ENCODE peak calls at places on chromosomes 12 and 14, in nine cellular contexts. One of them, this sample, is unnamed.

GRCh38 chr12:4069046-4070010 is 196.1 kb upstream of the PARP11 start:
- DNase-seq in kidney epithelial cell: no peak
- DNase-seq in choroid plexus epithelial cell: peak; percentile 26
- DNase-seq in PC-3: no peak
- DNase-seq in pancreas: no peak
- DNase-seq in neural progenitor cell: no peak
- DNase-seq in GM23338: no peak
- DNase-seq in cardiac fibroblast: no peak
- DNase-seq in left ventricle myocardium inferior: no peak
- DNase-seq in this sample: no peak

GRCh38 chr14:29805415-29806123 is 122.1 kb downstream of the PRKD1 start:
- DNase-seq in pancreas: peak; percentile 84
- DNase-seq in cardiac fibroblast: peak; percentile 91
- DNase-seq in choroid plexus epithelial cell: peak; percentile 99
- DNase-seq in left ventricle myocardium inferior: peak; percentile 58
- DNase-seq in neural progenitor cell: no peak
- DNase-seq in PC-3: peak; percentile 52
- DNase-seq in kidney epithelial cell: peak; percentile 76
- DNase-seq in GM23338: no peak
- DNase-seq in this sample: peak; percentile 30

GRCh38 chr14:101130861-101131260 is 227.3 kb upstream of the RTL1 start:
- DNase-seq in cardiac fibroblast: no peak
- DNase-seq in left ventricle myocardium inferior: no peak
- DNase-seq in neural progenitor cell: peak; percentile 2
- DNase-seq in pancreas: no peak
- DNase-seq in kidney epithelial cell: no peak
- DNase-seq in GM23338: no peak
- DNase-seq in PC-3: no peak
- DNase-seq in choroid plexus epithelial cell: no peak
- DNase-seq in this sample: no peak

GRCh38 chr14:105091335-105092123 is 26.3 kb upstream of the GPR132 start:
- DNase-seq in left ventricle myocardium inferior: peak; percentile 84
- DNase-seq in pancreas: peak; percentile 92
- DNase-seq in cardiac fibroblast: no peak
- DNase-seq in choroid plexus epithelial cell: no peak
- DNase-seq in GM23338: no peak
- DNase-seq in neural progenitor cell: no peak
- DNase-seq in PC-3: peak; percentile 92
- DNase-seq in kidney epithelial cell: no peak
- DNase-seq in this sample: peak; percentile 82

GRCh38 chr12:124827588-124828184 is 36.0 kb downstream of the SCARB1 start:
- DNase-seq in neural progenitor cell: no peak
- DNase-seq in choroid plexus epithelial cell: no peak
- DNase-seq in pancreas: no peak
- DNase-seq in PC-3: peak; percentile 51
- DNase-seq in left ventricle myocardium inferior: no peak
- DNase-seq in kidney epithelial cell: no peak
- DNase-seq in GM23338: no peak
- DNase-seq in cardiac fibroblast: no peak
- DNase-seq in this sample: no peak

GRCh38 chr12:6996040-6996441 is 22.2 kb downstream of the LPCAT3 start:
- DNase-seq in neural progenitor cell: peak; percentile 11
- DNase-seq in kidney epithelial cell: no peak
- DNase-seq in pancreas: no peak
- DNase-seq in PC-3: peak; percentile 14
- DNase-seq in GM23338: no peak
- DNase-seq in left ventricle myocardium inferior: no peak
- DNase-seq in choroid plexus epithelial cell: peak; percentile 60
- DNase-seq in cardiac fibroblast: peak; percentile 59
- DNase-seq in this sample: no peak

GRCh38 chr12:85626782-85627171 is 209.4 kb downstream of the RASSF9 start:
- DNase-seq in GM23338: no peak
- DNase-seq in cardiac fibroblast: peak; percentile 1
- DNase-seq in left ventricle myocardium inferior: no peak
- DNase-seq in neural progenitor cell: no peak
- DNase-seq in kidney epithelial cell: no peak
- DNase-seq in pancreas: no peak
- DNase-seq in choroid plexus epithelial cell: no peak
- DNase-seq in PC-3: no peak
- DNase-seq in this sample: no peak

GRCh38 chr14:28751467-28752058 is 15.0 kb upstream of the FOXG1 start:
- DNase-seq in choroid plexus epithelial cell: peak; percentile 82
- DNase-seq in PC-3: peak; percentile 81
- DNase-seq in neural progenitor cell: peak; percentile 85
- DNase-seq in left ventricle myocardium inferior: no peak
- DNase-seq in pancreas: peak; percentile 31
- DNase-seq in kidney epithelial cell: no peak
- DNase-seq in cardiac fibroblast: peak; percentile 74
- DNase-seq in GM23338: peak; percentile 88
- DNase-seq in this sample: no peak

GRCh38 chr14:53742226-53742607 is 214.4 kb downstream of the BMP4 start:
- DNase-seq in left ventricle myocardium inferior: no peak
- DNase-seq in neural progenitor cell: peak; percentile 59
- DNase-seq in choroid plexus epithelial cell: no peak
- DNase-seq in PC-3: no peak
- DNase-seq in cardiac fibroblast: peak; percentile 2
- DNase-seq in GM23338: peak; percentile 58
- DNase-seq in pancreas: no peak
- DNase-seq in kidney epithelial cell: no peak
- DNase-seq in this sample: no peak

GRCh38 chr12:43293396-43293795 is 258.6 kb downstream of the ADAMTS20 start:
- DNase-seq in choroid plexus epithelial cell: peak; percentile 65
- DNase-seq in GM23338: no peak
- DNase-seq in PC-3: no peak
- DNase-seq in cardiac fibroblast: peak; percentile 65
- DNase-seq in kidney epithelial cell: no peak
- DNase-seq in left ventricle myocardium inferior: no peak
- DNase-seq in pancreas: no peak
- DNase-seq in neural progenitor cell: no peak
- DNase-seq in this sample: no peak

GRCh38 chr12:22415342-22416309 is 81.1 kb upstream of the ST8SIA1 start:
- DNase-seq in left ventricle myocardium inferior: no peak
- DNase-seq in kidney epithelial cell: no peak
- DNase-seq in PC-3: peak; percentile 94
- DNase-seq in GM23338: no peak
- DNase-seq in cardiac fibroblast: no peak
- DNase-seq in pancreas: peak; percentile 39
- DNase-seq in choroid plexus epithelial cell: no peak
- DNase-seq in neural progenitor cell: no peak
- DNase-seq in this sample: no peak

GRCh38 chr14:72416892-72417291 is 477.0 kb downstream of the DPF3 start:
- DNase-seq in kidney epithelial cell: no peak
- DNase-seq in PC-3: peak; percentile 47
- DNase-seq in choroid plexus epithelial cell: no peak
- DNase-seq in neural progenitor cell: no peak
- DNase-seq in cardiac fibroblast: no peak
- DNase-seq in pancreas: no peak
- DNase-seq in left ventricle myocardium inferior: no peak
- DNase-seq in GM23338: no peak
- DNase-seq in this sample: no peak

GRCh38 chr12:52867636-52868035 is 18.8 kb upstream of the KRT78 start:
- DNase-seq in PC-3: no peak
- DNase-seq in cardiac fibroblast: no peak
- DNase-seq in kidney epithelial cell: no peak
- DNase-seq in neural progenitor cell: no peak
- DNase-seq in choroid plexus epithelial cell: no peak
- DNase-seq in pancreas: no peak
- DNase-seq in GM23338: peak; percentile 54
- DNase-seq in left ventricle myocardium inferior: peak; percentile 73
- DNase-seq in this sample: peak; percentile 78

GRCh38 chr12:46661161-46661845 is 164.5 kb downstream of the SLC38A4 start:
- DNase-seq in pancreas: peak; percentile 29
- DNase-seq in neural progenitor cell: peak; percentile 76
- DNase-seq in PC-3: peak; percentile 80
- DNase-seq in kidney epithelial cell: peak; percentile 55
- DNase-seq in cardiac fibroblast: peak; percentile 96
- DNase-seq in choroid plexus epithelial cell: peak; percentile 97
- DNase-seq in GM23338: peak; percentile 80
- DNase-seq in left ventricle myocardium inferior: no peak
- DNase-seq in this sample: no peak

GRCh38 chr14:91396959-91397815 is 20.4 kb downstream of the CCDC88C start:
- DNase-seq in cardiac fibroblast: no peak
- DNase-seq in left ventricle myocardium inferior: no peak
- DNase-seq in choroid plexus epithelial cell: no peak
- DNase-seq in GM23338: peak; percentile 72
- DNase-seq in pancreas: peak; percentile 52
- DNase-seq in neural progenitor cell: no peak
- DNase-seq in PC-3: no peak
- DNase-seq in kidney epithelial cell: no peak
- DNase-seq in this sample: no peak

GRCh38 chr12:42372154-42372791 is 46.3 kb downstream of the PPHLN1 start:
- DNase-seq in cardiac fibroblast: peak; percentile 67
- DNase-seq in neural progenitor cell: peak; percentile 73
- DNase-seq in left ventricle myocardium inferior: no peak
- DNase-seq in kidney epithelial cell: no peak
- DNase-seq in pancreas: no peak
- DNase-seq in PC-3: peak; percentile 82
- DNase-seq in GM23338: peak; percentile 85
- DNase-seq in choroid plexus epithelial cell: peak; percentile 62
- DNase-seq in this sample: no peak

GRCh38 chr12:14828896-14829295 is 14.4 kb downstream of the ART4 start:
- DNase-seq in pancreas: no peak
- DNase-seq in neural progenitor cell: peak; percentile 12
- DNase-seq in kidney epithelial cell: no peak
- DNase-seq in left ventricle myocardium inferior: no peak
- DNase-seq in cardiac fibroblast: peak; percentile 50
- DNase-seq in GM23338: peak; percentile 53
- DNase-seq in choroid plexus epithelial cell: peak; percentile 77
- DNase-seq in PC-3: no peak
- DNase-seq in this sample: no peak

GRCh38 chr12:101552277-101552676 is 42.5 kb upstream of the MYBPC1 start:
- DNase-seq in neural progenitor cell: no peak
- DNase-seq in GM23338: no peak
- DNase-seq in PC-3: peak; percentile 20
- DNase-seq in kidney epithelial cell: no peak
- DNase-seq in cardiac fibroblast: peak; percentile 38
- DNase-seq in left ventricle myocardium inferior: no peak
- DNase-seq in choroid plexus epithelial cell: peak; percentile 83
- DNase-seq in pancreas: no peak
- DNase-seq in this sample: no peak

GRCh38 chr14:22185191-22185590 is 403.8 kb downstream of the DAD1 start:
- DNase-seq in pancreas: no peak
- DNase-seq in GM23338: no peak
- DNase-seq in cardiac fibroblast: peak; percentile 35
- DNase-seq in kidney epithelial cell: no peak
- DNase-seq in neural progenitor cell: no peak
- DNase-seq in PC-3: no peak
- DNase-seq in left ventricle myocardium inferior: no peak
- DNase-seq in choroid plexus epithelial cell: peak; percentile 77
- DNase-seq in this sample: no peak

GRCh38 chr12:51025748-51026654 is at the start of gene SLC11A2:
- DNase-seq in kidney epithelial cell: peak; percentile 75
- DNase-seq in left ventricle myocardium inferior: peak; percentile 96
- DNase-seq in cardiac fibroblast: peak; percentile 93
- DNase-seq in pancreas: peak; percentile 96
- DNase-seq in choroid plexus epithelial cell: peak; percentile 94
- DNase-seq in GM23338: peak; percentile 99
- DNase-seq in PC-3: peak; percentile 94
- DNase-seq in neural progenitor cell: peak; percentile 98
- DNase-seq in this sample: peak; percentile 96
- TF ChIP-seq CTCF in kidney epithelial cell: no peak
- TF ChIP-seq CTCF in left ventricle myocardium inferior: no peak
- TF ChIP-seq CTCF in cardiac fibroblast: no peak
- TF ChIP-seq CTCF in pancreas: no peak
- TF ChIP-seq CTCF in choroid plexus epithelial cell: no peak
- TF ChIP-seq CTCF in GM23338: no peak
- TF ChIP-seq CTCF in PC-3: no peak
- TF ChIP-seq CTCF in neural progenitor cell: peak; percentile 10
- TF ChIP-seq CTCF in this sample: no peak

DNA sequence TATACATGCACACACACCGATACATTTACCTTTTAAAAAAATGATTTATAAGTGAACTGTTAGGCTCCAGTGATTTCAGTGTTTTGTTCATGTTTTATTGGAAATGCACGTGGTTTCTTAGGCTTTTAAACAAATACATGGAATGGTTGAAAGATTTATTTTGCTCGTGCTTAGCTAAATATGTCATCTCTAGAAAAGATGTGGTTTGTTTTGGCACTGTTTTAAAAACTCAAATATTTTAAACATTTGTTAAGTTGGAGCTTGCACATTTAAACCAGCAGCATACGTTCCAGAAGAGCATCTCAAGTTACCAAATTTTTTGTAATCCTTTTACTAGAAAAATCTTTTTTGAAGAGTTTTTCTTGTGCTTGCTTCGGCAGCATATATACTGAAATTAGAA is 44.5 kb downstream of the FOXA1 start:
- DNase-seq in GM23338: no peak
- DNase-seq in pancreas: no peak
- DNase-seq in cardiac fibroblast: peak; percentile 44
- DNase-seq in PC-3: peak; percentile 82
- DNase-seq in kidney epithelial cell: no peak
- DNase-seq in left ventricle myocardium inferior: no peak
- DNase-seq in neural progenitor cell: no peak
- DNase-seq in choroid plexus epithelial cell: peak; percentile 81
- DNase-seq in this sample: no peak
- TF ChIP-seq CTCF in GM23338: no peak
- TF ChIP-seq CTCF in pancreas: no peak
- TF ChIP-seq CTCF in cardiac fibroblast: no peak
- TF ChIP-seq CTCF in PC-3: no peak
- TF ChIP-seq CTCF in kidney epithelial cell: no peak
- TF ChIP-seq CTCF in left ventricle myocardium inferior: no peak
- TF ChIP-seq CTCF in neural progenitor cell: no peak
- TF ChIP-seq CTCF in choroid plexus epithelial cell: no peak
- TF ChIP-seq CTCF in this sample: no peak

GRCh38 chr12:94327819-94328218 is 131.8 kb downstream of the CEP83 start:
- DNase-seq in neural progenitor cell: no peak
- DNase-seq in choroid plexus epithelial cell: peak; percentile 55
- DNase-seq in pancreas: no peak
- DNase-seq in cardiac fibroblast: peak; percentile 58
- DNase-seq in kidney epithelial cell: no peak
- DNase-seq in PC-3: no peak
- DNase-seq in left ventricle myocardium inferior: no peak
- DNase-seq in GM23338: no peak
- DNase-seq in this sample: no peak

GRCh38 chr12:94326234-94326633 is 133.4 kb downstream of the CEP83 start:
- DNase-seq in pancreas: no peak
- DNase-seq in choroid plexus epithelial cell: no peak
- DNase-seq in neural progenitor cell: no peak
- DNase-seq in PC-3: no peak
- DNase-seq in cardiac fibroblast: no peak
- DNase-seq in left ventricle myocardium inferior: no peak
- DNase-seq in GM23338: no peak
- DNase-seq in kidney epithelial cell: no peak
- DNase-seq in this sample: no peak

GRCh38 chr12:94326727-94327126 is 132.9 kb downstream of the CEP83 start:
- DNase-seq in pancreas: no peak
- DNase-seq in cardiac fibroblast: peak; percentile 91
- DNase-seq in left ventricle myocardium inferior: no peak
- DNase-seq in choroid plexus epithelial cell: peak; percentile 85
- DNase-seq in kidney epithelial cell: peak; percentile 45
- DNase-seq in GM23338: no peak
- DNase-seq in neural progenitor cell: no peak
- DNase-seq in PC-3: peak; percentile 70
- DNase-seq in this sample: no peak

GRCh38 chr12:94329366-94329765 is 130.3 kb downstream of the CEP83 start:
- DNase-seq in kidney epithelial cell: no peak
- DNase-seq in pancreas: no peak
- DNase-seq in PC-3: no peak
- DNase-seq in left ventricle myocardium inferior: no peak
- DNase-seq in GM23338: no peak
- DNase-seq in neural progenitor cell: no peak
- DNase-seq in cardiac fibroblast: peak; percentile 19
- DNase-seq in choroid plexus epithelial cell: peak; percentile 47
- DNase-seq in this sample: no peak
- TF ChIP-seq CTCF in kidney epithelial cell: no peak
- TF ChIP-seq CTCF in pancreas: no peak
- TF ChIP-seq CTCF in PC-3: peak; percentile 46
- TF ChIP-seq CTCF in left ventricle myocardium inferior: peak; percentile 41
- TF ChIP-seq CTCF in GM23338: no peak
- TF ChIP-seq CTCF in neural progenitor cell: no peak
- TF ChIP-seq CTCF in cardiac fibroblast: no peak
- TF ChIP-seq CTCF in choroid plexus epithelial cell: peak; percentile 32
- TF ChIP-seq CTCF in this sample: peak; percentile 38

GRCh38 chr14:38618514-38618913 is 362.6 kb upstream of the CLEC14A start:
- DNase-seq in kidney epithelial cell: no peak
- DNase-seq in choroid plexus epithelial cell: no peak
- DNase-seq in pancreas: no peak
- DNase-seq in PC-3: no peak
- DNase-seq in neural progenitor cell: no peak
- DNase-seq in cardiac fibroblast: no peak
- DNase-seq in left ventricle myocardium inferior: no peak
- DNase-seq in GM23338: peak; percentile 7
- DNase-seq in this sample: no peak
- TF ChIP-seq CTCF in kidney epithelial cell: peak; percentile 9
- TF ChIP-seq CTCF in choroid plexus epithelial cell: no peak
- TF ChIP-seq CTCF in pancreas: no peak
- TF ChIP-seq CTCF in PC-3: peak; percentile 39
- TF ChIP-seq CTCF in neural progenitor cell: peak; percentile 19
- TF ChIP-seq CTCF in cardiac fibroblast: no peak
- TF ChIP-seq CTCF in left ventricle myocardium inferior: no peak
- TF ChIP-seq CTCF in GM23338: peak; percentile 45
- TF ChIP-seq CTCF in this sample: no peak

This sample was measured in heart left ventricle.